ENCODE peak calls at places on chromosomes 11 and 22, in eight cellular contexts. R is suprapubic skin, I is H7, J is ovary, S is right lobe of liver, W is breast epithelium, B is HCT116, D is IMR-90. Y is an unnamed sample. For H3K27me3, the result is how much of the 10 kb centered on the place peaks cover.

GRCh38 chr22:30906411-30906810 is 62.2 kb downstream of the MORC2 start:
- DNase-seq in R (no peak), B (no peak), I (peak), W (no peak), S (no peak), J (no peak), D (no peak), Y (peak)

GRCh38 chr11:85310479-85310878 is 316.7 kb downstream of the DLG2 start:
- DNase-seq in R (no peak), D (no peak), W (no peak), I (no peak), J (no peak), B (no peak), S (no peak), Y (no peak)

GRCh38 chr11:57237204-57237681 is at the start of gene APLNR:
- DNase-seq in J (no peak), D (no peak), W (no peak), B (no peak), I (peak), R (no peak), S (no peak), Y (no peak)

GRCh38 chr11:3855808-3856491 is 486 bp downstream of the STIM1 start:
- DNase-seq in D (no peak), R (peak), B (no peak), J (peak), S (peak), W (no peak), I (peak), Y (peak)

GRCh38 chr22:36374603-36375024 is 13.2 kb downstream of the MYH9 start:
- DNase-seq in D (peak), W (no peak), J (no peak), R (no peak), B (peak), S (no peak), I (no peak), Y (no peak)

GRCh38 chr22:47086596-47087248 is 324.3 kb downstream of the TBC1D22A start:
- DNase-seq in D (no peak), I (no peak), R (peak), S (no peak), B (no peak), J (no peak), W (no peak), Y (no peak)

GRCh38 chr11:29629281-29629680 is 387.5 kb downstream of the KCNA4 start:
- DNase-seq in S (no peak), W (no peak), D (no peak), I (no peak), R (no peak), B (no peak), J (no peak), Y (no peak)

GRCh38 chr11:102446606-102447005 is 6.0 kb downstream of the TMEM123 start:
- DNase-seq in I (no peak), B (no peak), J (no peak), W (no peak), S (no peak), D (peak), R (no peak), Y (no peak)

GRCh38 chr11:121696177-121696863 is 243.6 kb upstream of the SORL1-AS1 start:
- DNase-seq in J (no peak), B (no peak), S (no peak), D (no peak), R (no peak), W (no peak), I (no peak), Y (peak)
- H3K4me3 ChIP-seq in J (no peak), B (no peak), S (no peak), D (no peak), R (no peak), W (no peak), I (no peak), Y (peak)

GRCh38 chr22:37567991-37568390 is 7.7 kb downstream of the CDC42EP1 start:
- DNase-seq in R (no peak), J (no peak), I (no peak), D (no peak), B (no peak), S (no peak), W (no peak), Y (no peak)

GRCh38 chr22:37569009-37569920 is 9.0 kb downstream of the CDC42EP1 start:
- DNase-seq in J (no peak), D (no peak), W (no peak), B (no peak), R (peak), S (peak), I (peak), Y (no peak)

GRCh38 chr22:37566903-37567798 is 6.9 kb downstream of the CDC42EP1 start:
- DNase-seq in B (peak), S (peak), J (peak), W (peak), R (peak), I (peak), D (peak), Y (peak)

GRCh38 chr22:37569921-37570660 is 9.8 kb downstream of the LGALS2 start:
- DNase-seq in D (no peak), B (no peak), W (no peak), S (peak), I (no peak), J (no peak), R (no peak), Y (no peak)

DNA sequence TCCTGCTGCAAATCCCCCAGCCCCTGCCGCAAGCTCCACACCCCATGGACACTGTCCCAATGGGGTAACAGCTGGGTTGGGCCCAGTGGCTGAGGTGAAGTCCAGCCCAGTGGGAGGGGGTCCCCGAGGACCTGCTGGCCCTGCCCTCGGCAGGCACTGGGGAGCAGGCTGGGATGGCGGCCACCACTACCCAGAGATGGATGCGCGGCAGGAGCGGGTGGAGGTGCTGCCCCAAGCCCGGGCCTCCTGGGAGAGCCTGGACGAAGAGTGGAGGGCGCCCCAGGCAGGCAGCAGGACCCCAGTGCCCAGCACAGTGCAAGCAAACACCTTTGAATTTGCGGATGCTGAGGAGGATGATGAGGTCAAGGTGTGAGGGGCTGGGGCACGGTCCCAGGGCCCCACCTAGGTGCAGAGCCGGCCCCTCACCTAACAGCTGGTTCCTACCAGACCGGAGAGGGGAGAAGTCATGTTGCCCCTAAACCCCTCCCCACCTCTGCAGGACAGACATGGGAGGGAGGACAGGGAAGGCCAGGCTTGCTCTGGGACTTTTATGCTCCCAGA is 8.2 kb downstream of the CDC42EP1 start:
- DNase-seq in J (no peak), B (no peak), S (no peak), R (no peak), I (no peak), D (no peak), W (no peak), Y (no peak)
- H3K27me3 ChIP-seq in J (under half), B (under half), S (under half), R (under half), I (under half), D (under half), W (under half), Y (under half)

DNA sequence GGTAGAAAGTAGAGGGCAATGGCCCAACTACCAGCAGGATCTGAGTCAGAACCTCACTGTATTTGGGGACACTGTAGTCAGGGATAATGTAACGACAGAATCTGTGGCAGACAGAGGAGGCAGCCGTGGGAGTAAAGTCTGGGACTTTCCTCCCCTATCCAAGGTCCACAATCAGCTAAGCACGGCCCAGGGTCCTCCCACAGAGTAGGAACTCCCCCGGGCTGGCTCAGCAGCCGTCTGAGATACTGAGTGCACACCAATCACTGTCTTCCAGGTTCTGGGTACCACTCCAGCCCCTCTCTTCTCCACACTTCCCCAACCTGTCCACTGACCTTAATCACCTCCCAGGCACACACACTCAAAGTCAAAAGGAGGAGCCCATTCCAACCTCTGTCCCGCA is 3.2 kb downstream of the IGSF9B start:
- DNase-seq in J (no peak), S (no peak), D (no peak), B (no peak), I (no peak), W (no peak), R (no peak), Y (no peak)
- H3K4me3 ChIP-seq in J (no peak), S (no peak), D (no peak), B (no peak), I (no peak), W (no peak), R (no peak), Y (no peak)

DNA sequence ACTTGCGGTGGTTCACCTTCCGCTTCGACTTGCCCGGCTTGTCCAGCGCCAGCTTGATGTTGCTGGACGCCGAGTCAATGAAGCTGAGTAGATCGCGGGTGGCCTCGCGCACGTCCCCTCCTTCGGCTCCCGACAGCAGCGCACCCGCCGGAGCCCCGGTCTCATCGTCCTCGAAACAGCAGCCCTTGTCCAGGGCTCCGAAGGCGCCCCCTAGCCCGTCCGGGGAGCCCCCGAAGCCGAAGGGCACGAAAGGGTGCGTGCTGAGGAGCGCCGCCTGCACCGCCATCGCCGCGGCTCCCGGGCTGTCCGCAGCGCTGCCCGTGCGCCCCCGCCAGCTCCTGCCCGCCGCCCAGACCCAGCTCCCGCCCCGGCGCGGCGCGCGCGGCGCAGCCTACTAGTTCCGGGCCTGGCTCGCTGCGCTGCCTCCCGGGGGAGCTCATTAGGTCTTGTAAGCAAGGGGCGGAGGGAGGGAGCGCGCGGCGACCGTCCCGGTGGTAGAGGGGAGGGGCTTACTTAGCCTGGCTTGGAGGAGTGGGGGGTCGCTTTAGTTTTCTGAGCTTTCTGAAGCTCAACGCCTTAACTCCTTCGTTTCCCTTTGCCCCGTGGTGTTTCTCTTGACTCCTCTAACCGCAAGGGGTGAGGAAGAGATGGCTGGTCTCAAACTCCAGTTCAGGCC is at the start of gene FAM181B:
- DNase-seq in I (peak), W (peak), D (no peak), S (no peak), R (no peak), J (peak), B (no peak), Y (peak)
- H3K27me3 ChIP-seq in I (under half), W (under half), D (half or more), S (under half), R (under half), J (under half), B (under half), Y (under half)